ENCODE peak calls at places on chromosomes 3 and 15, in five cellular contexts. F is GM10248; M is endodermal cell; L is activated CD4-positive, alpha-beta T cell treated with anti-CD3 and anti-CD28 coated beads, Interleukin-2, amount 50 U/mL, for 4 hours; K is cardiac muscle cell. U is an unnamed sample.
A peak's percentile ranks its signal among the peaks of the same experiment; 100 is the strongest.

GRCh38 chr3:49642708-49643145 is 31.4 kb upstream of the APEH start:
- DNase-seq in F (no peak), M (no peak), L (no peak), K (no peak), U (no peak)

GRCh38 chr3:157065201-157065600 is 94.7 kb downstream of the CCNL1 start:
- DNase-seq in F (no peak), M (peak; percentile 86), L (no peak), K (no peak), U (no peak)

GRCh38 chr3:102741105-102741504 is 306.3 kb downstream of the ZPLD1 start:
- DNase-seq in F (no peak), M (peak; percentile 68), L (no peak), K (no peak), U (no peak)

GRCh38 chr3:194423317-194423716 is 24.3 kb upstream of the GP5 start:
- DNase-seq in F (no peak), M (no peak), L (no peak), K (no peak), U (no peak)

GRCh38 chr15:31402511-31403056 is 75.9 kb downstream of the KLF13 start:
- DNase-seq in F (no peak), M (peak; percentile 52), L (no peak), K (peak; percentile 96), U (peak; percentile 66)

GRCh38 chr15:101657968-101658784 is 6.0 kb upstream of the TM2D3 start:
- DNase-seq in F (no peak), M (no peak), L (no peak), K (no peak), U (no peak)

GRCh38 chr15:29920515-29920914 is 98.2 kb upstream of the TJP1 start:
- DNase-seq in F (no peak), M (peak; percentile 73), L (no peak), K (no peak), U (no peak)

GRCh38 chr3:170734737-170735070 is 135.3 kb downstream of the RPL22L1 start:
- DNase-seq in F (no peak), M (no peak), L (no peak), K (no peak), U (no peak)

GRCh38 chr15:58987036-58987435 is 427 bp upstream of the RNF111 start:
- DNase-seq in F (no peak), M (no peak), L (no peak), K (no peak), U (no peak)

GRCh38 chr15:64855206-64856000 is 13.7 kb downstream of the PLEKHO2 start:
- DNase-seq in F (no peak), M (peak; percentile 37), L (no peak), K (no peak), U (no peak)

GRCh38 chr15:68277131-68277604 is 377 bp upstream of the FEM1B start:
- DNase-seq in F (no peak), M (no peak), L (no peak), K (peak; percentile 78), U (peak; percentile 63)

GRCh38 chr3:112446343-112446742 is 52.9 kb downstream of the BTLA start:
- DNase-seq in F (no peak), M (no peak), L (no peak), K (peak; percentile 91), U (no peak)

GRCh38 chr15:82066455-82066854 is 20.6 kb upstream of the MEX3B start:
- DNase-seq in F (no peak), M (no peak), L (no peak), K (no peak), U (no peak)

GRCh38 chr15:77634266-77634962 is 1.7 kb upstream of the LINGO1 start:
- DNase-seq in F (peak; percentile 77), M (peak; percentile 98), L (peak; percentile 43), K (peak; percentile 68), U (peak; percentile 88)

GRCh38 chr3:147244397-147244796 is 161.9 kb downstream of the ZIC4 start:
- DNase-seq in F (no peak), M (no peak), L (no peak), K (no peak), U (no peak)

GRCh38 chr3:187739125-187739560 is 6.1 kb downstream of the BCL6 start:
- DNase-seq in F (no peak), M (peak; percentile 82), L (no peak), K (no peak), U (peak; percentile 44)

GRCh38 chr3:195097331-195098255 is 173.4 kb downstream of the XXYLT1 start:
- DNase-seq in F (peak; percentile 50), M (no peak), L (no peak), K (no peak), U (no peak)

GRCh38 chr3:144643778-144644191 is 672.2 kb downstream of the DIPK2A start:
- DNase-seq in F (no peak), M (no peak), L (no peak), K (peak; percentile 76), U (no peak)

GRCh38 chr15:36472672-36473071 is 106.8 kb upstream of the CDIN1 start:
- DNase-seq in F (no peak), M (no peak), L (no peak), K (no peak), U (no peak)

GRCh38 chr15:36401586-36401966 is 177.8 kb upstream of the CDIN1 start:
- DNase-seq in F (no peak), M (no peak), L (no peak), K (peak; percentile 18), U (no peak)

GRCh38 chr3:188947983-188948657 is 223.7 kb upstream of the TPRG1 start:
- DNase-seq in F (no peak), M (peak; percentile 93), L (no peak), K (peak; percentile 100), U (peak; percentile 98)

GRCh38 chr15:44028349-44028748 is 166.7 kb downstream of the FRMD5 start:
- DNase-seq in F (no peak), M (no peak), L (no peak), K (no peak), U (no peak)

GRCh38 chr15:80953001-80953952 is 36.3 kb downstream of the MESD start:
- DNase-seq in F (no peak), M (no peak), L (no peak), K (no peak), U (no peak)

GRCh38 chr3:146165370-146165769 is 4.4 kb upstream of the PLOD2 start:
- DNase-seq in F (no peak), M (no peak), L (no peak), K (peak; percentile 64), U (no peak)

GRCh38 chr15:98442379-98442833 is 205.9 kb upstream of the IGF1R start:
- DNase-seq in F (peak; percentile 59), M (peak; percentile 92), L (peak; percentile 30), K (peak; percentile 82), U (peak; percentile 71)

GRCh38 chr15:100994597-100995446 is 75.7 kb downstream of the LRRK1 start:
- DNase-seq in F (no peak), M (no peak), L (no peak), K (no peak), U (no peak)

GRCh38 chr3:47424434-47425382 is 43.9 kb downstream of the PTPN23 start:
- DNase-seq in F (no peak), M (peak; percentile 3), L (no peak), K (no peak), U (no peak)

GRCh38 chr3:13600950-13601691 is 52.2 kb downstream of the FBLN2 start:
- DNase-seq in F (no peak), M (peak; percentile 44), L (no peak), K (peak; percentile 78), U (peak; percentile 59)

GRCh38 chr3:150030841-150031240 is 60.1 kb upstream of the PFN2 start:
- DNase-seq in F (no peak), M (no peak), L (no peak), K (no peak), U (no peak)

GRCh38 chr15:48427960-48428547 is 96.8 kb downstream of the DUT start:
- DNase-seq in F (no peak), M (no peak), L (no peak), K (peak; percentile 30), U (no peak)

GRCh38 chr3:156620260-156620659 is 54.1 kb upstream of the TIPARP start:
- DNase-seq in F (no peak), M (no peak), L (no peak), K (no peak), U (no peak)

GRCh38 chr3:110436209-110436608 is 635.4 kb upstream of the NECTIN3 start:
- DNase-seq in F (no peak), M (no peak), L (no peak), K (no peak), U (no peak)

GRCh38 chr3:169911272-169911671 is at the start of gene SAMD7:
- DNase-seq in F (no peak), M (no peak), L (no peak), K (no peak), U (no peak)

U was measured in testis.